ENCODE peak calls at places on chromosomes 3 and 15, in nine cellular contexts. T is GM23338, E is endothelial cell of umbilical vein, O is fibroblast of lung, N is GM23248, Y is HepG2, A is MM.1S, G is Karpas-422, X is keratinocyte. Q is an unnamed sample. For H3K4me1 and H4K20me1, the result is how much of the 10 kb centered on the place peaks cover.

GRCh38 chr3:150603888-150604319 is 783 bp downstream of the SELENOT start:
- DNase-seq in T (peak), E (no peak), O (no peak), N (no peak), Y (peak), A (peak), G (no peak), X (no peak), Q (peak)

GRCh38 chr3:128421439-128421836 is 45.3 kb downstream of the DNAJB8 start:
- DNase-seq in T (no peak), E (no peak), O (no peak), N (no peak), Y (no peak), A (no peak), G (no peak), X (no peak), Q (no peak)

GRCh38 chr15:31367730-31368344 is 41.2 kb downstream of the KLF13 start:
- DNase-seq in T (no peak), E (no peak), O (no peak), N (no peak), Y (no peak), A (peak), G (no peak), X (no peak), Q (peak)

GRCh38 chr3:36681867-36682266 is 82.5 kb downstream of the DCLK3 start:
- DNase-seq in T (no peak), E (no peak), O (no peak), N (no peak), Y (no peak), A (no peak), G (peak), X (no peak), Q (no peak)

GRCh38 chr3:195756935-195757302 is 36.1 kb downstream of the MUC20 start:
- DNase-seq in T (no peak), E (no peak), O (no peak), N (no peak), Y (no peak), A (no peak), G (no peak), X (no peak), Q (peak)

GRCh38 chr3:120688121-120688520 is 6.1 kb upstream of the HGD start:
- DNase-seq in T (no peak), E (no peak), O (peak), N (peak), Y (no peak), A (peak), G (peak), X (no peak), Q (no peak)

GRCh38 chr3:53813876-53814275 is 32.3 kb downstream of the CHDH start:
- DNase-seq in T (no peak), E (no peak), O (no peak), N (no peak), Y (no peak), A (no peak), G (no peak), X (no peak), Q (no peak)

GRCh38 chr3:17130956-17131355 is 246.2 kb downstream of the PLCL2 start:
- DNase-seq in T (no peak), E (no peak), O (no peak), N (no peak), Y (no peak), A (no peak), G (no peak), X (no peak), Q (no peak)

GRCh38 chr3:119343719-119344118 is 49.5 kb downstream of the ARHGAP31 start:
- DNase-seq in T (no peak), E (no peak), O (no peak), N (no peak), Y (no peak), A (peak), G (no peak), X (no peak), Q (no peak)

GRCh38 chr3:58249358-58250092 is 11.9 kb downstream of the ABHD6 start:
- DNase-seq in T (peak), E (peak), O (no peak), N (no peak), Y (peak), A (no peak), G (no peak), X (no peak), Q (no peak)

GRCh38 chr3:138848696-138849095 is 14.0 kb upstream of the PIK3CB start:
- DNase-seq in T (no peak), E (no peak), O (no peak), N (no peak), Y (no peak), A (no peak), G (no peak), X (no peak), Q (no peak)

GRCh38 chr3:141331370-141332318 is 36.7 kb upstream of the ZBTB38 start:
- DNase-seq in T (no peak), E (peak), O (peak), N (peak), Y (peak), A (no peak), G (no peak), X (peak), Q (peak)

GRCh38 chr3:194633349-194634004 is at the start of gene TMEM44:
- DNase-seq in T (peak), E (peak), O (peak), N (peak), Y (peak), A (peak), G (peak), X (peak), Q (peak)

GRCh38 chr3:5750874-5751273 is 563.4 kb downstream of the EDEM1 start:
- DNase-seq in T (no peak), E (no peak), O (no peak), N (no peak), Y (no peak), A (no peak), G (no peak), X (no peak), Q (no peak)

GRCh38 chr15:39315200-39315599 is 265.7 kb upstream of the THBS1 start:
- DNase-seq in T (no peak), E (no peak), O (no peak), N (peak), Y (no peak), A (no peak), G (no peak), X (no peak), Q (no peak)

GRCh38 chr15:75232252-75232813 is 25.8 kb upstream of the GOLGA6C start:
- DNase-seq in T (no peak), E (no peak), O (no peak), N (no peak), Y (no peak), A (no peak), G (no peak), X (no peak), Q (peak)

GRCh38 chr3:198113219-198114053 is 153.4 kb downstream of the LMLN start:
- DNase-seq in T (peak), E (peak), O (peak), N (peak), Y (no peak), A (no peak), G (no peak), X (no peak), Q (no peak)

GRCh38 chr3:34298668-34299067 is 500.2 kb downstream of the PDCD6IP start:
- DNase-seq in T (no peak), E (no peak), O (no peak), N (no peak), Y (no peak), A (no peak), G (no peak), X (no peak), Q (no peak)

GRCh38 chr3:138180375-138181029 is 5.8 kb upstream of the DBR1 start:
- DNase-seq in T (peak), E (peak), O (peak), N (peak), Y (peak), A (peak), G (peak), X (no peak), Q (no peak)

GRCh38 chr3:64677961-64678716 is 9.7 kb downstream of the ADAMTS9 start:
- DNase-seq in T (peak), E (no peak), O (no peak), N (peak), Y (no peak), A (no peak), G (no peak), X (no peak), Q (no peak)

GRCh38 chr15:89341316-89342005 is 6.8 kb upstream of the POLG start:
- DNase-seq in T (no peak), E (no peak), O (no peak), N (no peak), Y (no peak), A (no peak), G (no peak), X (no peak), Q (no peak)

DNA sequence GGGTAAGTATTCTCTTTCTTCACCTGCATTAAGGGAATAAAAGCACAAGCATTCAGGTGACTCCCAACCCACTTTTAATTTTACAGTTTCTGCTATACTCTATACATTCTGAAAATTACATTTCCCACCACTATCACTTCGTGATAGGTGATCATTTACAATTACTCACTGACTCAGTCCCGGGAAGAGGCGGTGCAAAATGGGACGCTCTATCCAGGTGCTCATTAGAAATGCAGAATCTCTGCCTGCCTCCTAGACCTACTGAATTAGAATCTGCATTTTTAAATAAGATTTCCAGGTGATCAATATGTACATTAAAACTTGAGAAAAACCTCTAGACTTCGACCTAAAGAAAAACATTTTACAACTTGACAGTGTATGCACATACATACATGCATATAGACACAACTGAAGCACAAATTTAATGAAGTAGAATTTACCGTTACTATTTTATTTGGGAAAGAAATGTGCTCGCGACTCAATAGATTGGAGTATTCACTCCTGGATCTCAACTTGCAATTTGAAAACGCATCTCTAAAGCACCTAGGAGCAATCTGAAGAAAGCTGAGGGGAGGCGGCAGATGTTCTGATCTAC is 598 bp upstream of the TGFBR2 start:
- DNase-seq in T (no peak), E (no peak), O (no peak), N (no peak), Y (no peak), A (no peak), G (no peak), X (no peak), Q (peak)
- H3K4me1 ChIP-seq in T (under half), E (under half), O (under half), N (under half), Y (under half), A (under half), G (under half), X (under half), Q (under half)

GRCh38 chr15:55872471-55872870 is 120.9 kb downstream of the NEDD4 start:
- DNase-seq in T (no peak), E (peak), O (no peak), N (no peak), Y (no peak), A (no peak), G (no peak), X (no peak), Q (no peak)
- H3K4me3 ChIP-seq in T (no peak), E (peak), O (no peak), N (no peak), Y (no peak), A (no peak), G (no peak), X (no peak), Q (peak)

DNA sequence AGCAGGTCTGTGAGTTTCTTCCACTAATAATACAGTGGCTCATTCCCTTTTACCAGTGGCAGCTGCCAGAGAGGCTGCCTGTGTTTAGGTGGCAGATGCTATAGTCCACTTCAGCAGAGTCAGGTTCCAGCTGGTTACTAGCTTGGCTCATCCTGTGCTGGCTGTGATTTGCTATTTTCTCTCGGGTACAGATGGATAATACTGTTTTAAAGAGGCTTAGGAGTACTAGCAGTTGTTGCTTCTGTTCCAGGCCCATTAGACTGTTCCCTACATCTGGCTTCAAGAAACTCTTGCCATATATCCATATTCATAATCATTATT is 41.0 kb downstream of the ZNF609 start:
- DNase-seq in T (no peak), E (no peak), O (no peak), N (no peak), Y (no peak), A (no peak), G (no peak), X (no peak), Q (no peak)
- H4K20me1 ChIP-seq in T (half or more), E (under half), O (under half), N (under half), Y (under half), A (under half), G (under half), X (under half), Q (under half)

GRCh38 chr3:71446260-71446659 is 137.3 kb downstream of the FOXP1 start:
- DNase-seq in T (no peak), E (no peak), O (no peak), N (no peak), Y (no peak), A (no peak), G (no peak), X (no peak), Q (no peak)
- H3K4me1 ChIP-seq in T (under half), E (under half), O (under half), N (under half), Y (under half), A (under half), G (half or more), X (half or more), Q (under half)

GRCh38 chr15:44537728-44538240 is 837 bp downstream of the EIF3J start:
- DNase-seq in T (peak), E (no peak), O (peak), N (no peak), Y (peak), A (no peak), G (peak), X (no peak), Q (no peak)

GRCh38 chr15:44536298-44536961 is 517 bp upstream of the EIF3J start:
- DNase-seq in T (peak), E (peak), O (peak), N (peak), Y (peak), A (peak), G (no peak), X (peak), Q (peak)

GRCh38 chr15:44535092-44535491 is 1.9 kb upstream of the EIF3J start:
- DNase-seq in T (no peak), E (no peak), O (no peak), N (no peak), Y (no peak), A (no peak), G (no peak), X (no peak), Q (no peak)

GRCh38 chr15:44536962-44537727 is at the start of gene EIF3J:
- DNase-seq in T (peak), E (peak), O (peak), N (peak), Y (peak), A (peak), G (peak), X (peak), Q (peak)

GRCh38 chr15:44535509-44536297 is 1.2 kb upstream of the EIF3J start:
- DNase-seq in T (peak), E (no peak), O (no peak), N (no peak), Y (peak), A (peak), G (peak), X (no peak), Q (peak)
- H3K4me3 ChIP-seq in T (peak), E (peak), O (peak), N (peak), Y (peak), A (peak), G (peak), X (peak), Q (peak)